ENCODE peak calls at places on chromosomes 13 and 19, in seven cellular contexts. U is K562, F is HCT116, B is GM12878, T is HepG2, Y is SK-N-SH, A is H1. L is an unnamed sample.

GRCh38 chr13:40440990-40441820 is 225.2 kb downstream of the FOXO1 start:
- DNase-seq in Y (peak; percentile 60), A (no peak), B (no peak), U (no peak), T (no peak), F (no peak), L (no peak)

GRCh38 chr19:16660763-16661479 is at the start of gene TMEM38A:
- DNase-seq in U (peak; percentile 92), Y (peak; percentile 84), A (no peak), F (no peak), B (no peak), T (no peak), L (peak; percentile 57)

GRCh38 chr13:41970022-41970421 is 9.1 kb upstream of the VWA8 start:
- DNase-seq in F (no peak), T (no peak), U (no peak), Y (no peak), B (no peak), A (no peak), L (no peak)

GRCh38 chr19:55228403-55229031 is at the start of gene TMEM86B:
- DNase-seq in F (no peak), B (no peak), Y (peak; percentile 72), T (peak; percentile 88), U (no peak), A (no peak), L (no peak)

GRCh38 chr13:25844559-25845434 is 207.0 kb downstream of the SHISA2 start:
- DNase-seq in F (no peak), U (no peak), Y (no peak), A (no peak), T (no peak), B (no peak), L (no peak)

GRCh38 chr13:75656590-75656989 is 20.5 kb downstream of the LMO7 start:
- DNase-seq in F (no peak), A (no peak), T (no peak), U (no peak), B (no peak), Y (no peak), L (no peak)

GRCh38 chr19:19719798-19720197 is 13.1 kb downstream of the ZNF14 start:
- DNase-seq in U (no peak), A (no peak), Y (no peak), T (no peak), B (no peak), F (no peak), L (no peak)

GRCh38 chr13:53788286-53788685 is 759.7 kb downstream of the OLFM4 start:
- DNase-seq in U (no peak), F (no peak), A (no peak), Y (no peak), T (no peak), B (no peak), L (peak; percentile 42)

GRCh38 chr13:57123660-57124059 is 17.1 kb upstream of the PRR20A start:
- DNase-seq in T (no peak), F (no peak), B (no peak), A (no peak), U (no peak), Y (no peak), L (no peak)

DNA sequence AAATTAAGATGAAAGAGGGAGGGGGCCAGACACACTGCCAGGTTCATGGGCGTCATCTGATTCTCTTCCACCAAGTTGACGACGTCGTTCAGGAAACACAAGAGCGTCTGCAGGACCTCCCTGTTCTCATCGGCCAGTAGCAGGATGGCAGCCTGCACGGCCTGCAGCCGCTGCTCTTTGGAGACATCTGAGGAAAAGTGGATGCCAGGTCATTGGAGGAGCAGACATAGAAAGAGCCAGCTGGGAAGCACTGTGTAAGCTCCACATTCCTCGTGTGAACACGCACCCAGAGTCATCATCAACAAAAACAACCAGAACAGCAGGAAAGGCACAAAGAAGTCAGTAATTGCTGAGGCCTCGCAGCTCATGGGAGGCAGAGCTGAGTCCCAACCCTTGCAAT is 96.5 kb downstream of the KL start:
- DNase-seq in Y (no peak), T (no peak), B (no peak), F (no peak), U (no peak), A (no peak), L (no peak)
- TF ChIP-seq JUND in Y (no peak), T (no peak), B (no peak), F (no peak), U (no peak), A (no peak), L (no peak)

DNA sequence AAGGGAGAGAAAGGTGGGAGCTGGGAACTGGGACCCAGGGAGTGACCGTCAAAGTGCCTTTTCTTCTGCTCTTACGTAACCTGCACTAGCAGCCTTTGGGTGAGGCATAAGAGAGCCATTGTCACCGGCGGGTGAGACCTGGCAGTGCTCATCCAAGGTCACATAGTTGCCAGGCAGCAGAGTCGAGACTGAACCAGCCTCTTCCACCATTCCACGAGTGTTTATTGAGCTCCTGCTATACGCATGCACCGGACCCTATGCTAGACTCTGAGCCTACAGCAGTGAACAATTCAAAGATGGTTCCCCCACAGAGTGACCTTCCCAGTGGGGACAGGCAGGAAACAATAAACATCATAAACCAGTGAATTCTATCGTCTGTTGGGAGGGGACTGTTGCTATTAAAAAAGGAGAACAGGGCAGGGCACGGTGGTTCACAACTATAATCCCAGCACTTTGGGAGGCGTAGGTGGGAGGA is 18.6 kb upstream of the STRN4 start:
- DNase-seq in Y (no peak), F (no peak), B (no peak), A (no peak), T (peak; percentile 92), U (peak; percentile 4), L (no peak)
- TF ChIP-seq JUND in Y (no peak), F (no peak), B (no peak), A (no peak), T (peak; percentile 57), U (no peak), L (no peak)

GRCh38 chr13:88908896-88909535 is 1237.8 kb downstream of the SLITRK5 start:
- DNase-seq in Y (no peak), B (no peak), A (no peak), F (no peak), T (no peak), U (no peak), L (no peak)
- TF ChIP-seq JUND in Y (no peak), B (no peak), A (no peak), F (no peak), T (no peak), U (no peak), L (no peak)

DNA sequence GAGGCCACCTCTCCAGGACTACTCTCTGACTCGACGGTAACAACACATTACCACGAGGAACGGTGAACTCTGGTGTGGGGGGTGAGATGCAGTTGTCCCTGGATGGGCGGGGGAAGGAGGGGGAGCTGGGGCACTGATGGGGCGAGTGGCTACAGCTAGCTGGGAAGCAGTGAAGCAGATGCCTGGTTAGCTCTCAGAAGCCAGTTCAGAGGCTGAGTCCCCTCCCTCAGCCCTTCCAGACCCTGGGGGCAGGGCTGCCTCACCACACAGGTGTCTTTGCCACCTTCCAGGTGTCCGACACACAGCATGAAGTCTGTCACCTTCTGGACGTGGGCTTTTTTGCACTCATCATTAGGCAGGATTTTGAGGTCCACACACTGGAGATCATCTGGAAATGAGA is 4.0 kb downstream of the KLK1 start:
- DNase-seq in Y (no peak), B (no peak), U (no peak), T (no peak), A (no peak), F (no peak), L (no peak)
- TF ChIP-seq JUND in Y (no peak), B (no peak), U (no peak), T (no peak), A (no peak), F (no peak), L (no peak)

GRCh38 chr19:10655457-10656312 is 1.5 kb downstream of the ILF3 start:
- DNase-seq in T (peak; percentile 12), Y (peak; percentile 35), F (no peak), A (no peak), B (no peak), U (peak; percentile 14), L (peak; percentile 42)
- TF ChIP-seq JUND in T (no peak), Y (no peak), F (no peak), A (no peak), B (no peak), U (no peak), L (no peak)

GRCh38 chr19:29631450-29631849 is 25.4 kb downstream of the POP4 start:
- DNase-seq in T (no peak), F (no peak), B (no peak), A (no peak), Y (peak; percentile 2), U (no peak), L (no peak)

GRCh38 chr19:29634002-29634401 is 27.9 kb downstream of the POP4 start:
- DNase-seq in B (no peak), F (no peak), Y (no peak), T (no peak), A (no peak), U (no peak), L (no peak)

GRCh38 chr19:29629836-29630534 is 23.9 kb downstream of the POP4 start:
- DNase-seq in B (no peak), Y (no peak), T (no peak), F (no peak), U (no peak), A (no peak), L (peak; percentile 13)

GRCh38 chr19:29628661-29629385 is 22.7 kb downstream of the POP4 start:
- DNase-seq in U (no peak), A (no peak), T (no peak), F (no peak), Y (peak; percentile 3), B (no peak), L (no peak)

GRCh38 chr19:29630661-29631060 is 24.6 kb downstream of the POP4 start:
- DNase-seq in T (no peak), B (no peak), F (no peak), U (no peak), Y (peak; percentile 4), A (no peak), L (peak; percentile 22)
- TF ChIP-seq JUND in T (no peak), B (no peak), F (no peak), U (no peak), Y (no peak), A (no peak), L (no peak)

GRCh38 chr13:66111628-66112027 is 1118.5 kb downstream of the PCDH9 start:
- DNase-seq in B (no peak), T (no peak), A (no peak), F (no peak), U (no peak), Y (no peak), L (no peak)
- TF ChIP-seq JUND in B (no peak), T (no peak), A (no peak), F (no peak), U (no peak), Y (no peak), L (no peak)

L was measured in T47D.